ENCODE peak calls at places on chromosome 16, in five cellular contexts. F is neural crest cell; S is stimulated activated CD8-positive, alpha-beta memory T cell treated with anti-CD3 and anti-CD28 coated beads, Interleukin-15, amount 100 ng/mL, for 1 hour; K is NCI-H748 treated with DMSO at 0.1 percent for 48 hours; E is Ammon's horn. P is an unnamed sample.

GRCh38 chr16:15052747-15053476 is 3.0 kb downstream of the NTAN1 start:
- DNase-seq in S (no peak), F (no peak), K (no peak), E (no peak), P (no peak)

GRCh38 chr16:3979518-3979917 is 99.0 kb upstream of the CREBBP start:
- DNase-seq in F (no peak), S (no peak), K (no peak), E (no peak), P (no peak)

GRCh38 chr16:89172171-89172900 is 788 bp downstream of the CDH15 start:
- DNase-seq in E (no peak), S (no peak), K (no peak), F (no peak), P (no peak)

GRCh38 chr16:73071131-73071940 is 23.4 kb upstream of the ZFHX3 start:
- DNase-seq in K (peak), F (no peak), E (no peak), S (no peak), P (peak)

GRCh38 chr16:50190292-50190691 is 37.2 kb downstream of the TENT4B start:
- DNase-seq in K (no peak), F (no peak), S (no peak), E (no peak), P (no peak)

GRCh38 chr16:70495425-70496182 is 27.8 kb downstream of the COG4 start:
- DNase-seq in S (no peak), F (no peak), K (no peak), E (no peak), P (no peak)

GRCh38 chr16:86065711-86066110 is 166.7 kb downstream of the IRF8 start:
- DNase-seq in F (no peak), K (no peak), S (no peak), E (no peak), P (no peak)

GRCh38 chr16:86259499-86259898 is 250.8 kb upstream of the FOXF1 start:
- DNase-seq in F (no peak), K (no peak), E (no peak), S (no peak), P (no peak)

GRCh38 chr16:4936181-4936990 is 562 bp downstream of the PPL start:
- DNase-seq in K (no peak), F (no peak), E (no peak), S (no peak), P (no peak)

GRCh38 chr16:8686031-8686621 is 11.7 kb downstream of the ABAT start:
- DNase-seq in E (peak), S (no peak), F (peak), K (no peak), P (no peak)

GRCh38 chr16:27195941-27196595 is 7.3 kb upstream of the KDM8 start:
- DNase-seq in E (no peak), F (no peak), S (peak), K (no peak), P (no peak)

GRCh38 chr16:57148481-57148880 is 37.4 kb downstream of the PSME3IP1 start:
- DNase-seq in K (no peak), S (no peak), F (no peak), E (no peak), P (no peak)

GRCh38 chr16:89564476-89565255 is 4.2 kb downstream of the RPL13 start:
- DNase-seq in S (no peak), F (no peak), K (no peak), E (no peak), P (no peak)

GRCh38 chr16:57643166-57643813 is 14.9 kb downstream of the ADGRG1 start:
- DNase-seq in K (no peak), S (no peak), E (peak), F (no peak), P (no peak)

GRCh38 chr16:62940573-62940972 is 904.3 kb upstream of the CDH8 start:
- DNase-seq in K (no peak), E (no peak), S (no peak), F (no peak), P (no peak)

GRCh38 chr16:72797606-72798005 is 250.3 kb downstream of the ZFHX3 start:
- DNase-seq in S (no peak), K (no peak), F (no peak), E (no peak), P (no peak)

GRCh38 chr16:69329369-69330285 is 761 bp downstream of the PDF start:
- DNase-seq in S (peak), F (no peak), E (no peak), K (no peak), P (peak)

GRCh38 chr16:8950580-8951077 is 13.1 kb downstream of the USP7 start:
- DNase-seq in E (no peak), K (no peak), F (no peak), S (no peak), P (no peak)

GRCh38 chr16:79269211-79269863 is 331.2 kb downstream of the MAF start:
- DNase-seq in F (no peak), S (no peak), K (no peak), E (no peak), P (no peak)

GRCh38 chr16:12532871-12533610 is 270.6 kb downstream of the CPPED1 start:
- DNase-seq in E (no peak), F (no peak), S (peak), K (no peak), P (no peak)

GRCh38 chr16:27242868-27243590 is 25.5 kb downstream of the NSMCE1 start:
- DNase-seq in K (no peak), F (no peak), S (no peak), E (peak), P (no peak)

P was measured in NCI-H2081.